ENCODE peak calls at places on chromosomes 13 and 19, in ten cellular contexts. W, U, Z, O, V, X, Q, Y, F and K are unnamed samples.

GRCh38 chr13:77476456-77476855 is 59.0 kb upstream of the SCEL start:
- DNase-seq in W (peak), U (no peak), Z (no peak), O (no peak), V (no peak), X (no peak), Q (no peak), Y (no peak), F (no peak), K (no peak)

GRCh38 chr13:25687622-25688225 is 315.9 kb downstream of the ATP8A2 start:
- DNase-seq in W (no peak), U (no peak), Z (no peak), O (no peak), V (no peak), X (peak), Q (peak), Y (peak), F (peak), K (no peak)

GRCh38 chr13:20348018-20348417 is 115.9 kb upstream of the GJB6 start:
- DNase-seq in W (no peak), U (no peak), Z (no peak), O (no peak), V (no peak), X (no peak), Q (no peak), Y (no peak), F (no peak), K (no peak)

GRCh38 chr13:76887070-76887563 is 912 bp upstream of the KCTD12 start:
- DNase-seq in W (no peak), U (no peak), Z (no peak), O (no peak), V (peak), X (peak), Q (no peak), Y (peak), F (peak), K (no peak)

GRCh38 chr19:58054792-58055482 is 4.1 kb upstream of the ZNF135 start:
- DNase-seq in W (peak), U (peak), Z (no peak), O (no peak), V (peak), X (peak), Q (peak), Y (no peak), F (peak), K (no peak)

GRCh38 chr13:103291693-103292572 is 225.7 kb upstream of the SLC10A2 start:
- DNase-seq in W (no peak), U (no peak), Z (no peak), O (no peak), V (peak), X (no peak), Q (no peak), Y (no peak), F (no peak), K (no peak)

GRCh38 chr19:11268783-11269267 is 6.5 kb upstream of the DOCK6 start:
- DNase-seq in W (peak), U (peak), Z (no peak), O (peak), V (no peak), X (peak), Q (no peak), Y (peak), F (peak), K (peak)

GRCh38 chr19:28027116-28027515 is 1185.8 kb downstream of the UQCRFS1 start:
- DNase-seq in W (no peak), U (no peak), Z (no peak), O (no peak), V (no peak), X (no peak), Q (no peak), Y (no peak), F (no peak), K (no peak)

GRCh38 chr13:74819549-74819948 is 662.4 kb downstream of the TBC1D4 start:
- DNase-seq in W (peak), U (no peak), Z (no peak), O (no peak), V (no peak), X (no peak), Q (no peak), Y (no peak), F (no peak), K (no peak)